ENCODE peak calls at places on chromosomes 16 and 17, in seven cellular contexts. M is SK-N-SH, Q is GM12891, U is HepG2, O is H1, F is K562, N is GM12878. T is an unnamed sample.

GRCh38 chr16:80105160-80105559 is 435.6 kb upstream of the DYNLRB2 start:
- DNase-seq in M (no peak), Q (no peak), U (no peak), O (no peak), F (no peak), N (no peak), T (no peak)

GRCh38 chr17:74521701-74522201 is 9.5 kb downstream of the CD300LB start:
- DNase-seq in M (no peak), Q (no peak), U (no peak), O (no peak), F (no peak), N (no peak), T (no peak)

GRCh38 chr16:51113254-51114125 is 37.6 kb downstream of the SALL1 start:
- DNase-seq in M (no peak), Q (no peak), U (no peak), O (no peak), F (no peak), N (no peak), T (no peak)

GRCh38 chr16:11155284-11155806 is 100.7 kb downstream of the SOCS1 start:
- DNase-seq in M (no peak), Q (no peak), U (no peak), O (no peak), F (peak), N (no peak), T (no peak)

GRCh38 chr16:85683363-85683762 is 5.4 kb downstream of the GINS2 start:
- DNase-seq in M (no peak), Q (no peak), U (no peak), O (no peak), F (no peak), N (no peak), T (no peak)

GRCh38 chr17:41464682-41465081 is 2.5 kb downstream of the KRT32 start:
- DNase-seq in M (no peak), Q (no peak), U (no peak), O (no peak), F (no peak), N (no peak), T (no peak)

GRCh38 chr17:5537251-5537650 is 47.1 kb downstream of the NLRP1 start:
- DNase-seq in M (no peak), Q (no peak), U (no peak), O (no peak), F (no peak), N (no peak), T (no peak)

GRCh38 chr17:62819511-62820221 is 11.6 kb upstream of the MARCHF10 start:
- DNase-seq in M (peak), Q (no peak), U (peak), O (no peak), F (no peak), N (no peak), T (no peak)

GRCh38 chr17:42055496-42055895 is 5.1 kb upstream of the C17orf113 start:
- DNase-seq in M (no peak), Q (no peak), U (no peak), O (no peak), F (peak), N (no peak), T (no peak)

GRCh38 chr16:50038756-50039529 is 13.9 kb downstream of the CNEP1R1 start:
- DNase-seq in M (no peak), Q (no peak), U (no peak), O (no peak), F (no peak), N (no peak), T (no peak)

GRCh38 chr16:87636050-87636684 is 33.9 kb downstream of the JPH3 start:
- DNase-seq in M (peak), Q (peak), U (peak), O (peak), F (peak), N (no peak), T (peak)

GRCh38 chr16:55277536-55277935 is 46.5 kb upstream of the IRX6 start:
- DNase-seq in M (no peak), Q (no peak), U (no peak), O (no peak), F (no peak), N (no peak), T (no peak)

GRCh38 chr16:67528222-67528869 is at the start of gene RIPOR1:
- DNase-seq in M (peak), Q (peak), U (peak), O (peak), F (peak), N (no peak), T (peak)

GRCh38 chr16:81493755-81494433 is 49.3 kb downstream of the CMIP start:
- DNase-seq in M (no peak), Q (no peak), U (peak), O (no peak), F (peak), N (no peak), T (no peak)

GRCh38 chr16:19179890-19180490 is 11.9 kb downstream of the SYT17 start:
- DNase-seq in M (peak), Q (peak), U (peak), O (peak), F (peak), N (no peak), T (peak)

GRCh38 chr16:82936941-82937551 is 310.3 kb downstream of the CDH13 start:
- DNase-seq in M (no peak), Q (no peak), U (no peak), O (no peak), F (no peak), N (no peak), T (no peak)

GRCh38 chr17:56973520-56973919 is 4.4 kb upstream of the SCPEP1 start:
- DNase-seq in M (no peak), Q (no peak), U (no peak), O (no peak), F (no peak), N (no peak), T (no peak)

GRCh38 chr17:75489511-75489955 is 25.8 kb downstream of the CASKIN2 start:
- DNase-seq in M (peak), Q (no peak), U (no peak), O (no peak), F (no peak), N (no peak), T (no peak)

GRCh38 chr17:71413935-71414334 is 706.9 kb upstream of the SOX9 start:
- DNase-seq in M (no peak), Q (no peak), U (no peak), O (no peak), F (no peak), N (no peak), T (no peak)

GRCh38 chr16:77961811-77962210 is 60.5 kb upstream of the CLEC3A start:
- DNase-seq in M (no peak), Q (no peak), U (no peak), O (no peak), F (no peak), N (no peak), T (no peak)

GRCh38 chr16:1772362-1772907 is at the start of gene EME2:
- DNase-seq in M (peak), Q (peak), U (peak), O (no peak), F (peak), N (no peak), T (no peak)

GRCh38 chr17:20010099-20010863 is 1.1 kb downstream of the SPECC1 start:
- DNase-seq in M (peak), Q (no peak), U (peak), O (no peak), F (peak), N (no peak), T (no peak)

GRCh38 chr16:3283525-3284447 is 495 bp downstream of the ZNF263 start:
- DNase-seq in M (no peak), Q (no peak), U (no peak), O (no peak), F (no peak), N (no peak), T (no peak)

DNA sequence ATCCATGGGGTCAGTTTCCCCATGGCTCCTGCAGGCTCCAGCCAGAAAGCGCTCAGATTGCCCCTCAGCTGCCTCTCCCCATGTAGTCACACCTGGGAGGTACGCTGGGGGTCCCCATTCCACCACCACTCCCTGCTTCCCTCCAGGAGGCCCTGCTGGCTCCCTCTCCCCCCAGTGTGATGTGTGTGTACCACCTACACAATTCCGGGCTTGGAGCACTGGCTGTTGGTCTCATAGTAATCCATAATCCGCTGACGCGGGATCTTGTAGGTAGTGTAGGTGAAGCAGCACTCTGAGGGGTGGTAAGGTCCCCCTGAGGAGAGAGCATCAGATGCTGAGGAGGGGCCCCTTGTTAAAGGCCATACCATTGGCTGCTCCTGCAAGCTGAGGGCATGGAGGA is 2.4 kb downstream of the CCL14 start:
- DNase-seq in M (no peak), Q (no peak), U (no peak), O (no peak), F (no peak), N (no peak), T (no peak)
- TF ChIP-seq TAF1 in M (no peak), Q (no peak), U (no peak), O (no peak), F (no peak), N (no peak), T (no peak)

GRCh38 chr16:28257256-28257655 is 35.1 kb upstream of the SBK1 start:
- DNase-seq in M (no peak), Q (no peak), U (no peak), O (no peak), F (no peak), N (no peak), T (no peak)

GRCh38 chr16:28260193-28260592 is 32.1 kb upstream of the SBK1 start:
- DNase-seq in M (no peak), Q (no peak), U (no peak), O (no peak), F (no peak), N (no peak), T (no peak)

GRCh38 chr16:28259781-28260150 is 32.6 kb upstream of the SBK1 start:
- DNase-seq in M (no peak), Q (no peak), U (no peak), O (no peak), F (no peak), N (no peak), T (no peak)

GRCh38 chr16:28259091-28259780 is 33.1 kb upstream of the SBK1 start:
- DNase-seq in M (peak), Q (no peak), U (no peak), O (no peak), F (no peak), N (no peak), T (no peak)

GRCh38 chr16:28258571-28258970 is 33.8 kb upstream of the SBK1 start:
- DNase-seq in M (peak), Q (no peak), U (no peak), O (no peak), F (no peak), N (no peak), T (no peak)
- TF ChIP-seq POLR2AphosphoS5 in M (no peak), Q (no peak), U (no peak), O (no peak), F (no peak), N (no peak), T (no peak)

DNA sequence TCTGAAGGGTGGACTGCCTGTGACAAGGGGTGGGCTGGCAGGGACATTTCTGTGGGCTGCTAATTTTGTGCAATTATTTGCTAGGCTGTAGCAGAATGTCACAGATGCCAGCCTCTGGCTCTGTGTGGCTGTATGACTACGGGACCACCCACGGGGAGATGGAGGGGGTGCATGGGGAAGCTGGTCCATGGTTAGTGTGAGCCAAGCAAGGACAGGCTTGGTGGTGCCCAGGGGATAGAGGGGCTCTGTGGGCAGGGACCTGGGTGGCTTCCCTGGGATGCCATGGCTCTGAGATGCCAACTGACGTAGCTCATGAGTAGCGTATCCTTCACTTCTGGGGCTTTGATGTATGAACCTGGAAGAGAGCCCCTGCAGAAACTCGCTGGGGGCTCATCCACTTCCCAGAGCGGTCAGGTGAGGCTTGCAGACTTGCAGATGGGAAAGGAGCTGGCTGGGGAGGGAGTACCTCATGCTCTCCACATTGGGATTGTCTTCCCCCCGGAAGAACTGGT is 87.2 kb downstream of the TBC1D16 start:
- DNase-seq in M (no peak), Q (peak), U (no peak), O (no peak), F (no peak), N (no peak), T (peak)
- TF ChIP-seq TAF1 in M (no peak), Q (no peak), U (no peak), O (no peak), F (no peak), N (no peak), T (no peak)

DNA sequence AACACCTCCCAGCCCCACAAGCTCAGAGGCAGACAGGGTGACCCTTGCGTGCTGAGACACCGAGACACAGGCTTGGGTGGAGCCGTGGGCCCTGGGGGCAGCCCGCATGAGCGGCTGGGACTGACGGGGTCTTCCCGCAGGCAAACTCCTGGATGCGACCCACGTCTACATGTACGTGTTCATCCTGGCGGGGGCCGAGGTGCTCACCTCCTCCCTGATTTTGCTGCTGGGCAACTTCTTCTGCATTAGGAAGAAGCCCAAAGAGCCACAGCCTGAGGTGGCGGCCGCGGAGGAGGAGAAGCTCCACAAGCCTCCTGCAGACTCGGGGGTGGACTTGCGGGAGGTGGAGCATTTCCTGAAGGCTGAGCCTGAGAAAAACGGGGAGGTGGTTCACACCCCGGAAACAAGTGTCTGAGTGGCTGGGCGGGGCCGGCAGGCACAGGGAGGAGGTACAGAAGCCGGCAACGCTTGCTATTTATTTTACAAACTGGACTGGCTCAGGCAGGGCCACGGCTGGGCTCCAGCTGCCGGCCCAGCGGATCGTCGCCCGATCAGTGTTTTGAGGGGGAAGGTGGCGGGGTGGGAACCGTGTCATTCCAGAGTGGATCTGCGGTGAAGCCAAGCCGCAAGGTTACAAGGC is 9.8 kb downstream of the SLC16A3 start:
- DNase-seq in M (no peak), Q (no peak), U (no peak), O (no peak), F (peak), N (no peak), T (no peak)
- TF ChIP-seq POLR2AphosphoS5 in M (no peak), Q (no peak), U (no peak), O (no peak), F (peak), N (no peak), T (no peak)

T was measured in GM12892.